ENCODE peak calls at places on chromosomes 6 and 20, in four cellular contexts. K is endodermal cell, O is HS-5, T is spleen. R is an unnamed sample.

GRCh38 chr20:31915491-31916280 is 36.2 kb downstream of the PDRG1 start:
- DNase-seq in K (peak), O (no peak), T (no peak), R (no peak)

GRCh38 chr20:44646641-44647274 is 4.7 kb downstream of the ADA start:
- DNase-seq in K (no peak), O (no peak), T (no peak), R (no peak)

GRCh38 chr20:43959079-43959919 is 44.6 kb downstream of the TOX2 start:
- DNase-seq in K (peak), O (no peak), T (peak), R (no peak)

GRCh38 chr6:42047790-42048405 is 2.4 kb upstream of the TAF8 start:
- DNase-seq in K (no peak), O (no peak), T (peak), R (no peak)

GRCh38 chr6:144899161-144899560 is 614.0 kb downstream of the UTRN start:
- DNase-seq in K (no peak), O (peak), T (no peak), R (no peak)

GRCh38 chr6:97813881-97814280 is 530.9 kb upstream of the MMS22L start:
- DNase-seq in K (peak), O (no peak), T (no peak), R (no peak)

GRCh38 chr20:14495066-14495465 is 157.7 kb upstream of the FLRT3 start:
- DNase-seq in K (no peak), O (no peak), T (no peak), R (no peak)

GRCh38 chr6:30394139-30394538 is 49.2 kb downstream of the RPP21 start:
- DNase-seq in K (no peak), O (no peak), T (no peak), R (no peak)

GRCh38 chr20:19129976-19130612 is 82.3 kb upstream of the SLC24A3 start:
- DNase-seq in K (no peak), O (no peak), T (no peak), R (no peak)

GRCh38 chr6:135577059-135577538 is 79.6 kb upstream of the AHI1 start:
- DNase-seq in K (no peak), O (no peak), T (no peak), R (no peak)

GRCh38 chr20:32538526-32538918 is 46.6 kb downstream of the NOL4L start:
- DNase-seq in K (peak), O (no peak), T (peak), R (no peak)

GRCh38 chr6:38264605-38265004 is 375.1 kb downstream of the BTBD9 start:
- DNase-seq in K (peak), O (no peak), T (no peak), R (peak)

GRCh38 chr20:36270744-36271638 is 34.7 kb downstream of the AAR2 start:
- DNase-seq in K (peak), O (no peak), T (no peak), R (no peak)

GRCh38 chr6:53466257-53466656 is 78.6 kb downstream of the GCLC start:
- DNase-seq in K (no peak), O (no peak), T (no peak), R (no peak)

GRCh38 chr20:43389839-43390626 is 67.7 kb upstream of the SRSF6 start:
- DNase-seq in K (peak), O (no peak), T (no peak), R (no peak)

GRCh38 chr6:17932362-17932852 is 55.0 kb downstream of the KIF13A start:
- DNase-seq in K (no peak), O (peak), T (no peak), R (no peak)

GRCh38 chr6:120681204-120681603 is 653.1 kb downstream of the TBC1D32 start:
- DNase-seq in K (no peak), O (no peak), T (no peak), R (no peak)

GRCh38 chr6:112581015-112581414 is 233.9 kb downstream of the RFPL4B start:
- DNase-seq in K (no peak), O (no peak), T (no peak), R (no peak)

GRCh38 chr6:131755597-131755996 is 44.8 kb upstream of the CTAGE9 start:
- DNase-seq in K (no peak), O (peak), T (no peak), R (no peak)

GRCh38 chr6:1789092-1789491 is 179.4 kb downstream of the FOXC1 start:
- DNase-seq in K (no peak), O (no peak), T (no peak), R (peak)

R was measured in epithelial cell of proximal tubule.